ENCODE peak calls at places on chromosomes 3 and 15, in six cellular contexts. H, D, T, P, G and U are unnamed samples.

GRCh38 chr15:31262143-31262530 is 64.5 kb upstream of the KLF13 start:
- DNase-seq in H (no peak), D (no peak), T (no peak), P (no peak), G (no peak), U (no peak)

GRCh38 chr3:195007794-195008193 is 263.2 kb downstream of the XXYLT1 start:
- DNase-seq in H (no peak), D (no peak), T (no peak), P (no peak), G (no peak), U (no peak)

GRCh38 chr15:100032358-100033080 is 299.3 kb upstream of the LYSMD4 start:
- DNase-seq in H (no peak), D (peak; percentile 22), T (no peak), P (no peak), G (no peak), U (no peak)

GRCh38 chr3:126197854-126198584 is 17.6 kb upstream of the ALDH1L1 start:
- DNase-seq in H (peak; percentile 65), D (peak; percentile 60), T (peak; percentile 95), P (peak; percentile 63), G (peak; percentile 85), U (peak; percentile 56)

GRCh38 chr3:24197809-24198208 is 252.7 kb downstream of the NR1D2 start:
- DNase-seq in H (no peak), D (no peak), T (no peak), P (no peak), G (peak; percentile 20), U (no peak)

GRCh38 chr3:13537926-13538325 is 11.0 kb upstream of the FBLN2 start:
- DNase-seq in H (no peak), D (peak; percentile 91), T (no peak), P (no peak), G (no peak), U (no peak)

GRCh38 chr3:184645304-184645703 is 66.6 kb downstream of the MAGEF1 start:
- DNase-seq in H (peak; percentile 38), D (peak; percentile 20), T (no peak), P (peak; percentile 27), G (peak; percentile 55), U (no peak)

GRCh38 chr3:9914559-9915251 is 2.2 kb upstream of the IL17RC start:
- DNase-seq in H (no peak), D (no peak), T (no peak), P (no peak), G (no peak), U (no peak)

GRCh38 chr3:126461450-126462070 is 14.1 kb downstream of the ZXDC start:
- DNase-seq in H (no peak), D (no peak), T (no peak), P (no peak), G (no peak), U (no peak)

GRCh38 chr15:64438653-64439447 is 21.5 kb upstream of the ZNF609 start:
- DNase-seq in H (no peak), D (no peak), T (no peak), P (no peak), G (no peak), U (no peak)

GRCh38 chr15:98609144-98609852 is 39.0 kb upstream of the IGF1R start:
- DNase-seq in H (no peak), D (peak; percentile 40), T (peak; percentile 64), P (no peak), G (no peak), U (no peak)

GRCh38 chr3:131856171-131856570 is 178.6 kb downstream of the CPNE4 start:
- DNase-seq in H (no peak), D (no peak), T (no peak), P (no peak), G (no peak), U (no peak)

GRCh38 chr3:115415246-115415645 is 208.1 kb upstream of the GAP43 start:
- DNase-seq in H (no peak), D (no peak), T (no peak), P (no peak), G (no peak), U (no peak)

GRCh38 chr15:45441686-45442085 is 63.3 kb upstream of the GATM start:
- DNase-seq in H (peak; percentile 66), D (no peak), T (no peak), P (peak; percentile 77), G (no peak), U (peak; percentile 22)

GRCh38 chr15:95259513-95259912 is 1028.2 kb downstream of the MCTP2 start:
- DNase-seq in H (peak; percentile 65), D (peak; percentile 83), T (no peak), P (peak; percentile 49), G (peak; percentile 64), U (peak; percentile 28)

GRCh38 chr15:83356516-83357399 is 72.3 kb upstream of the BNC1 start:
- DNase-seq in H (no peak), D (no peak), T (no peak), P (no peak), G (no peak), U (no peak)

GRCh38 chr3:49845694-49846093 is 10.7 kb downstream of the TRAIP start:
- DNase-seq in H (no peak), D (no peak), T (no peak), P (no peak), G (no peak), U (no peak)

GRCh38 chr15:87944687-87945086 is 311.9 kb downstream of the NTRK3 start:
- DNase-seq in H (no peak), D (no peak), T (no peak), P (no peak), G (no peak), U (peak; percentile 59)

GRCh38 chr3:67437090-67437489 is 217.3 kb downstream of the SUCLG2 start:
- DNase-seq in H (no peak), D (peak; percentile 25), T (no peak), P (no peak), G (no peak), U (no peak)

GRCh38 chr15:59687831-59688230 is 1.3 kb downstream of the BNIP2 start:
- DNase-seq in H (no peak), D (peak; percentile 44), T (no peak), P (no peak), G (no peak), U (no peak)

GRCh38 chr15:90882781-90883525 is 1.4 kb upstream of the FES start:
- DNase-seq in H (no peak), D (no peak), T (no peak), P (no peak), G (no peak), U (no peak)

GRCh38 chr15:98067339-98067738 is 106.8 kb downstream of the ARRDC4 start:
- DNase-seq in H (no peak), D (peak; percentile 4), T (no peak), P (no peak), G (no peak), U (no peak)

GRCh38 chr3:12734960-12735359 is 24.1 kb downstream of the TMEM40 start:
- DNase-seq in H (no peak), D (no peak), T (no peak), P (no peak), G (no peak), U (no peak)

GRCh38 chr3:59784164-59784563 is 734.3 kb upstream of the CFAP20DC start:
- DNase-seq in H (no peak), D (no peak), T (no peak), P (no peak), G (no peak), U (no peak)

DNA sequence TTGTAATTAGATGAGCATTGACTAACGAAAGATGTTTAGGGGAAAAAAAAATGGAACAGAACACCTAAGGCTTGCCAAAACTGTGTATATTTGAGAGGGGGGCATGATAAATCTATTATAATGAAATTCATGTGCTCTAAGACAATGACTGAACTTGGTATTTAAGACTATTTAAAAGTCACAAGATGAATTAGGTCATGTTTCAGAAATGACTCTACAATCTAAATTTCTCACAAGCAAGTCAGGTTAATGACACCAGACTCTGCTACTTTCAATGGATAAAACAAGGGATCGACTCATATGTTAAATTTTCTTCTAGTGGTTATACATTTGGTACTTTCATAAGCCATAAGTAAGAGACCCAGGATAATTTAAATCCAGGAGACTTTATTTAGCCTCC is 78.4 kb downstream of the DUT start:
- DNase-seq in H (no peak), D (no peak), T (no peak), P (no peak), G (no peak), U (no peak)
- H3K27me3 ChIP-seq in H (no peaks in the 10 kb centered on the region), D (no peaks in the 10 kb centered on the region), T (no peaks in the 10 kb centered on the region), P (no peaks in the 10 kb centered on the region), G (no peaks in the 10 kb centered on the region), U (no peaks in the 10 kb centered on the region)

GRCh38 chr3:128878011-128878457 is 1.4 kb upstream of the ACAD9 start:
- DNase-seq in H (no peak), D (no peak), T (no peak), P (no peak), G (no peak), U (no peak)
- H3K4me3 ChIP-seq in H (no peak overlapping the region), D (no peak overlapping the region), T (peak overlapping the region; percentile 78), P (no peak overlapping the region), G (no peak overlapping the region), U (peak overlapping the region; percentile 77)

GRCh38 chr3:127732879-127733350 is 60.2 kb downstream of the ABTB1 start:
- DNase-seq in H (no peak), D (no peak), T (no peak), P (no peak), G (no peak), U (no peak)

GRCh38 chr3:127731546-127731945 is 58.8 kb downstream of the ABTB1 start:
- DNase-seq in H (no peak), D (no peak), T (no peak), P (no peak), G (no peak), U (no peak)

GRCh38 chr3:127733781-127734180 is 61.0 kb downstream of the ABTB1 start:
- DNase-seq in H (no peak), D (no peak), T (no peak), P (no peak), G (no peak), U (no peak)

GRCh38 chr3:127730666-127731294 is 58.0 kb downstream of the ABTB1 start:
- DNase-seq in H (no peak), D (peak; percentile 17), T (no peak), P (no peak), G (no peak), U (no peak)

DNA sequence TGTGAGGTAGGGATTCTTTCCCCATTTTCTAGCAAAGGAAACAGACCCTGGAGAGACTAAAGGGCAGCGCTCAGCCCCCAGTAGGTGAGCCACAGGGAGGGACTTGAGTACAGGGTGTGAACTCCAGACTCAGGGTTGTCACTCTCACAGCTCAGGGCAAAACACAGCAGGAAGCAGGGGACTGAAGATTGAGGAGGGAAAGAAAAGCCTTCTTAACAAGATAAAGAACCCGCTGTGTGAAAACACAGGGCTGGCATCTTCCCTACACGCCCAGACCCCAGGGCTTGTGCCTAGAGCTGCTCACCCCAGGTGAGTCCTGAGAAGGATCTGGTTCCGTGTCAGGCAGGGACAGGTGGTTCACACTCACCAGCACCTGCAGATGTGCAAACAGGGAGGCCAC is 59.6 kb downstream of the ABTB1 start:
- DNase-seq in H (no peak), D (no peak), T (no peak), P (no peak), G (no peak), U (no peak)
- H3K4me1 ChIP-seq in H (peaks cover 2% of the 10 kb centered on the region), D (peaks cover 20% of the 10 kb centered on the region), T (peaks cover 68% of the 10 kb centered on the region), P (peaks cover 15% of the 10 kb centered on the region), G (no peaks in the 10 kb centered on the region), U (peaks cover 95% of the 10 kb centered on the region)

DNA sequence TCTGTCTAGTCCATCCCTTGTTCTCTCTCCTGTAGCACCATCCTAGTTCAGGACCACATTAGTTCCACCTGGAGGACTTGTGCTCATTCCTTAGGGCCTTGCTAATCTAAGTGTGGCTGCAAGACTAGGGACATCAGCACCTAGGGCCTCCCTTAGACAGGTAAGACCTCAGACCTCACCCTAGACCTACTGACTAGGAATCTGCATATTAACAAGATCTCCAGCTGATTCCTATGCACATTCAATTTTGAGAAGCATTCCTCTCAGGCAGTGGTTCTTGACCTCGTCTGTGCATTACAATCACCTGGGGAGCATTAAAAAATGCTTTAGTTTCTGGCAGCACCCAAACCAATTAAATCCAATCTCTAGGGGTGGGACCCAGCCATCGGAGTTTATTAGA is 238.4 kb upstream of the RGMA start:
- DNase-seq in H (no peak), D (no peak), T (no peak), P (no peak), G (no peak), U (no peak)
- H3K27me3 ChIP-seq in H (no peaks in the 10 kb centered on the region), D (no peaks in the 10 kb centered on the region), T (no peaks in the 10 kb centered on the region), P (peaks cover 8% of the 10 kb centered on the region), G (no peaks in the 10 kb centered on the region), U (peaks cover 3% of the 10 kb centered on the region)